ENCODE peak calls at places on chromosomes 16 and 17, in eight cellular contexts. One of them, this sample, is unnamed.
A peak's percentile ranks its signal among the peaks of the same experiment; 100 is the strongest.

GRCh38 chr17:39699818-39700147 is at the start of gene ERBB2:
- DNase-seq in dorsolateral prefrontal cortex: no peak
- DNase-seq in RKO: peak; percentile 79
- DNase-seq in H4: peak; percentile 58
- DNase-seq in WTC11: peak; percentile 73
- DNase-seq in SK-N-SH: no peak
- DNase-seq in ACHN: peak; percentile 82
- DNase-seq in C1 segment of cervical spinal cord: no peak
- DNase-seq in this sample: no peak

GRCh38 chr17:76458580-76459490 is 5.9 kb upstream of the UBE2O start:
- DNase-seq in dorsolateral prefrontal cortex: no peak
- DNase-seq in RKO: peak; percentile 64
- DNase-seq in H4: peak; percentile 49
- DNase-seq in WTC11: peak; percentile 87
- DNase-seq in SK-N-SH: peak; percentile 79
- DNase-seq in ACHN: peak; percentile 73
- DNase-seq in C1 segment of cervical spinal cord: no peak
- DNase-seq in this sample: no peak

GRCh38 chr16:24151482-24151939 is 104.6 kb upstream of the CACNG3 start:
- DNase-seq in dorsolateral prefrontal cortex: no peak
- DNase-seq in RKO: no peak
- DNase-seq in H4: peak; percentile 62
- DNase-seq in WTC11: no peak
- DNase-seq in SK-N-SH: no peak
- DNase-seq in ACHN: no peak
- DNase-seq in C1 segment of cervical spinal cord: no peak
- DNase-seq in this sample: no peak

GRCh38 chr16:4244254-4244812 is 2.5 kb upstream of the SRL start:
- DNase-seq in dorsolateral prefrontal cortex: no peak
- DNase-seq in RKO: no peak
- DNase-seq in H4: peak; percentile 49
- DNase-seq in WTC11: no peak
- DNase-seq in SK-N-SH: no peak
- DNase-seq in ACHN: peak; percentile 31
- DNase-seq in C1 segment of cervical spinal cord: no peak
- DNase-seq in this sample: no peak

GRCh38 chr17:27462149-27462548 is 5.9 kb downstream of the KSR1 start:
- DNase-seq in dorsolateral prefrontal cortex: no peak
- DNase-seq in RKO: no peak
- DNase-seq in H4: no peak
- DNase-seq in WTC11: no peak
- DNase-seq in SK-N-SH: no peak
- DNase-seq in ACHN: no peak
- DNase-seq in C1 segment of cervical spinal cord: no peak
- DNase-seq in this sample: no peak

GRCh38 chr16:23945243-23945642 is 109.5 kb downstream of the PRKCB start:
- DNase-seq in dorsolateral prefrontal cortex: no peak
- DNase-seq in RKO: no peak
- DNase-seq in H4: no peak
- DNase-seq in WTC11: no peak
- DNase-seq in SK-N-SH: no peak
- DNase-seq in ACHN: no peak
- DNase-seq in C1 segment of cervical spinal cord: no peak
- DNase-seq in this sample: no peak

GRCh38 chr16:56664506-56664905 is 3.4 kb downstream of the MT1G start:
- DNase-seq in dorsolateral prefrontal cortex: no peak
- DNase-seq in RKO: no peak
- DNase-seq in H4: no peak
- DNase-seq in WTC11: no peak
- DNase-seq in SK-N-SH: no peak
- DNase-seq in ACHN: no peak
- DNase-seq in C1 segment of cervical spinal cord: no peak
- DNase-seq in this sample: no peak

GRCh38 chr17:37643829-37644228 is 583 bp upstream of the DDX52 start:
- DNase-seq in dorsolateral prefrontal cortex: no peak
- DNase-seq in RKO: peak; percentile 2
- DNase-seq in H4: no peak
- DNase-seq in WTC11: no peak
- DNase-seq in SK-N-SH: peak; percentile 4
- DNase-seq in ACHN: peak; percentile 40
- DNase-seq in C1 segment of cervical spinal cord: no peak
- DNase-seq in this sample: no peak

GRCh38 chr17:32553168-32553567 is 66.4 kb downstream of the CDK5R1 start:
- DNase-seq in dorsolateral prefrontal cortex: no peak
- DNase-seq in RKO: no peak
- DNase-seq in H4: no peak
- DNase-seq in WTC11: no peak
- DNase-seq in SK-N-SH: no peak
- DNase-seq in ACHN: no peak
- DNase-seq in C1 segment of cervical spinal cord: no peak
- DNase-seq in this sample: no peak

GRCh38 chr16:87305505-87306391 is 11.4 kb downstream of the C16orf95 start:
- DNase-seq in dorsolateral prefrontal cortex: no peak
- DNase-seq in RKO: no peak
- DNase-seq in H4: peak; percentile 48
- DNase-seq in WTC11: peak; percentile 49
- DNase-seq in SK-N-SH: no peak
- DNase-seq in ACHN: no peak
- DNase-seq in C1 segment of cervical spinal cord: no peak
- DNase-seq in this sample: peak; percentile 69

GRCh38 chr17:17205368-17206148 is 575 bp downstream of the PLD6 start:
- DNase-seq in dorsolateral prefrontal cortex: peak; percentile 61
- DNase-seq in RKO: peak; percentile 68
- DNase-seq in H4: no peak
- DNase-seq in WTC11: peak; percentile 69
- DNase-seq in SK-N-SH: peak; percentile 80
- DNase-seq in ACHN: peak; percentile 69
- DNase-seq in C1 segment of cervical spinal cord: no peak
- DNase-seq in this sample: no peak

GRCh38 chr16:51146256-51146924 is 4.7 kb downstream of the SALL1 start:
- DNase-seq in dorsolateral prefrontal cortex: no peak
- DNase-seq in RKO: no peak
- DNase-seq in H4: peak; percentile 74
- DNase-seq in WTC11: no peak
- DNase-seq in SK-N-SH: peak; percentile 24
- DNase-seq in ACHN: peak; percentile 70
- DNase-seq in C1 segment of cervical spinal cord: no peak
- DNase-seq in this sample: no peak

GRCh38 chr16:88743693-88744519 is 37.6 kb downstream of the CTU2 start:
- DNase-seq in dorsolateral prefrontal cortex: peak; percentile 80
- DNase-seq in RKO: peak; percentile 43
- DNase-seq in H4: peak; percentile 50
- DNase-seq in WTC11: peak; percentile 94
- DNase-seq in SK-N-SH: peak; percentile 95
- DNase-seq in ACHN: peak; percentile 76
- DNase-seq in C1 segment of cervical spinal cord: peak; percentile 27
- DNase-seq in this sample: peak; percentile 88

GRCh38 chr17:35068249-35068648 is 4.7 kb upstream of the RFFL start:
- DNase-seq in dorsolateral prefrontal cortex: no peak
- DNase-seq in RKO: no peak
- DNase-seq in H4: no peak
- DNase-seq in WTC11: no peak
- DNase-seq in SK-N-SH: no peak
- DNase-seq in ACHN: no peak
- DNase-seq in C1 segment of cervical spinal cord: no peak
- DNase-seq in this sample: no peak

GRCh38 chr17:19398301-19399181 is 11.6 kb upstream of the MFAP4 start:
- DNase-seq in dorsolateral prefrontal cortex: no peak
- DNase-seq in RKO: no peak
- DNase-seq in H4: no peak
- DNase-seq in WTC11: no peak
- DNase-seq in SK-N-SH: peak; percentile 57
- DNase-seq in ACHN: no peak
- DNase-seq in C1 segment of cervical spinal cord: no peak
- DNase-seq in this sample: peak; percentile 66

GRCh38 chr17:42227849-42228696 is 33.8 kb upstream of the GHDC start:
- DNase-seq in dorsolateral prefrontal cortex: no peak
- DNase-seq in RKO: no peak
- DNase-seq in H4: no peak
- DNase-seq in WTC11: no peak
- DNase-seq in SK-N-SH: no peak
- DNase-seq in ACHN: no peak
- DNase-seq in C1 segment of cervical spinal cord: no peak
- DNase-seq in this sample: no peak

GRCh38 chr17:36496018-36496789 is 9.7 kb downstream of the ZNHIT3 start:
- DNase-seq in dorsolateral prefrontal cortex: peak; percentile 49
- DNase-seq in RKO: no peak
- DNase-seq in H4: no peak
- DNase-seq in WTC11: no peak
- DNase-seq in SK-N-SH: no peak
- DNase-seq in ACHN: no peak
- DNase-seq in C1 segment of cervical spinal cord: peak; percentile 43
- DNase-seq in this sample: peak; percentile 61

GRCh38 chr17:7888184-7888920 is at the start of gene CHD3:
- DNase-seq in dorsolateral prefrontal cortex: peak; percentile 50
- DNase-seq in RKO: no peak
- DNase-seq in H4: no peak
- DNase-seq in WTC11: no peak
- DNase-seq in SK-N-SH: no peak
- DNase-seq in ACHN: no peak
- DNase-seq in C1 segment of cervical spinal cord: no peak
- DNase-seq in this sample: peak; percentile 76

GRCh38 chr17:44591223-44591622 is 33.9 kb downstream of the FZD2 start:
- DNase-seq in dorsolateral prefrontal cortex: no peak
- DNase-seq in RKO: no peak
- DNase-seq in H4: no peak
- DNase-seq in WTC11: no peak
- DNase-seq in SK-N-SH: peak; percentile 38
- DNase-seq in ACHN: no peak
- DNase-seq in C1 segment of cervical spinal cord: no peak
- DNase-seq in this sample: no peak

GRCh38 chr17:35244345-35245195 is 1.7 kb downstream of the SLFN5 start:
- DNase-seq in dorsolateral prefrontal cortex: no peak
- DNase-seq in RKO: peak; percentile 98
- DNase-seq in H4: peak; percentile 86
- DNase-seq in WTC11: peak; percentile 22
- DNase-seq in SK-N-SH: peak; percentile 14
- DNase-seq in ACHN: peak; percentile 88
- DNase-seq in C1 segment of cervical spinal cord: peak; percentile 15
- DNase-seq in this sample: peak; percentile 78

GRCh38 chr16:80824623-80825364 is 20.4 kb upstream of the CDYL2 start:
- DNase-seq in dorsolateral prefrontal cortex: no peak
- DNase-seq in RKO: peak; percentile 71
- DNase-seq in H4: peak; percentile 62
- DNase-seq in WTC11: peak; percentile 17
- DNase-seq in SK-N-SH: peak; percentile 38
- DNase-seq in ACHN: peak; percentile 73
- DNase-seq in C1 segment of cervical spinal cord: no peak
- DNase-seq in this sample: no peak

GRCh38 chr16:81731636-81732035 is 47.5 kb upstream of the PLCG2 start:
- DNase-seq in dorsolateral prefrontal cortex: no peak
- DNase-seq in RKO: no peak
- DNase-seq in H4: no peak
- DNase-seq in WTC11: no peak
- DNase-seq in SK-N-SH: no peak
- DNase-seq in ACHN: no peak
- DNase-seq in C1 segment of cervical spinal cord: no peak
- DNase-seq in this sample: no peak

GRCh38 chr17:4175921-4176802 is 33.2 kb downstream of the CYB5D2 start:
- DNase-seq in dorsolateral prefrontal cortex: no peak
- DNase-seq in RKO: no peak
- DNase-seq in H4: no peak
- DNase-seq in WTC11: no peak
- DNase-seq in SK-N-SH: no peak
- DNase-seq in ACHN: no peak
- DNase-seq in C1 segment of cervical spinal cord: no peak
- DNase-seq in this sample: no peak

GRCh38 chr17:18904482-18904881 is 46.6 kb downstream of the PRPSAP2 start:
- DNase-seq in dorsolateral prefrontal cortex: no peak
- DNase-seq in RKO: no peak
- DNase-seq in H4: no peak
- DNase-seq in WTC11: no peak
- DNase-seq in SK-N-SH: no peak
- DNase-seq in ACHN: no peak
- DNase-seq in C1 segment of cervical spinal cord: no peak
- DNase-seq in this sample: no peak

GRCh38 chr16:775236-775796 is 12.9 kb downstream of the RPUSD1 start:
- DNase-seq in dorsolateral prefrontal cortex: no peak
- DNase-seq in RKO: no peak
- DNase-seq in H4: no peak
- DNase-seq in WTC11: no peak
- DNase-seq in SK-N-SH: no peak
- DNase-seq in ACHN: no peak
- DNase-seq in C1 segment of cervical spinal cord: no peak
- DNase-seq in this sample: no peak

GRCh38 chr16:2250652-2251280 is 621 bp downstream of the ECI1 start:
- DNase-seq in dorsolateral prefrontal cortex: no peak
- DNase-seq in RKO: peak; percentile 53
- DNase-seq in H4: no peak
- DNase-seq in WTC11: no peak
- DNase-seq in SK-N-SH: no peak
- DNase-seq in ACHN: peak; percentile 49
- DNase-seq in C1 segment of cervical spinal cord: no peak
- DNase-seq in this sample: no peak

GRCh38 chr17:17751489-17751995 is 70.3 kb downstream of the RAI1 start:
- DNase-seq in dorsolateral prefrontal cortex: no peak
- DNase-seq in RKO: no peak
- DNase-seq in H4: no peak
- DNase-seq in WTC11: no peak
- DNase-seq in SK-N-SH: no peak
- DNase-seq in ACHN: no peak
- DNase-seq in C1 segment of cervical spinal cord: no peak
- DNase-seq in this sample: no peak

GRCh38 chr17:45951403-45951802 is 47.6 kb upstream of the STH start:
- DNase-seq in dorsolateral prefrontal cortex: no peak
- DNase-seq in RKO: no peak
- DNase-seq in H4: no peak
- DNase-seq in WTC11: no peak
- DNase-seq in SK-N-SH: no peak
- DNase-seq in ACHN: no peak
- DNase-seq in C1 segment of cervical spinal cord: no peak
- DNase-seq in this sample: no peak

GRCh38 chr16:78794581-78795300 is 695.3 kb downstream of the WWOX start:
- DNase-seq in dorsolateral prefrontal cortex: no peak
- DNase-seq in RKO: no peak
- DNase-seq in H4: no peak
- DNase-seq in WTC11: no peak
- DNase-seq in SK-N-SH: no peak
- DNase-seq in ACHN: no peak
- DNase-seq in C1 segment of cervical spinal cord: no peak
- DNase-seq in this sample: no peak

GRCh38 chr17:73380439-73381106 is 68.8 kb upstream of the CDC42EP4 start:
- DNase-seq in dorsolateral prefrontal cortex: no peak
- DNase-seq in RKO: no peak
- DNase-seq in H4: no peak
- DNase-seq in WTC11: no peak
- DNase-seq in SK-N-SH: no peak
- DNase-seq in ACHN: no peak
- DNase-seq in C1 segment of cervical spinal cord: no peak
- DNase-seq in this sample: no peak

GRCh38 chr16:75218256-75219076 is at the start of gene CTRB1:
- DNase-seq in dorsolateral prefrontal cortex: peak; percentile 73
- DNase-seq in RKO: no peak
- DNase-seq in H4: no peak
- DNase-seq in WTC11: no peak
- DNase-seq in SK-N-SH: peak; percentile 57
- DNase-seq in ACHN: no peak
- DNase-seq in C1 segment of cervical spinal cord: no peak
- DNase-seq in this sample: no peak

GRCh38 chr16:82738699-82739098 is 111.9 kb downstream of the CDH13 start:
- DNase-seq in dorsolateral prefrontal cortex: no peak
- DNase-seq in RKO: peak; percentile 2
- DNase-seq in H4: no peak
- DNase-seq in WTC11: no peak
- DNase-seq in SK-N-SH: no peak
- DNase-seq in ACHN: peak; percentile 11
- DNase-seq in C1 segment of cervical spinal cord: no peak
- DNase-seq in this sample: no peak